ENCODE peak calls at places on chromosomes 16 and 17, in five cellular contexts. E, F, B, L and Y are unnamed samples.

GRCh38 chr17:38982858-38983746 is 15.9 kb upstream of the FBXO47 start:
- DNase-seq in L (peak; percentile 62), F (peak; percentile 68), B (peak; percentile 53), E (no peak), Y (peak; percentile 49)

GRCh38 chr17:27322026-27322425 is 28.1 kb downstream of the WSB1 start:
- DNase-seq in F (no peak), E (no peak), L (no peak), B (no peak), Y (no peak)

GRCh38 chr17:28570716-28571254 is 539 bp downstream of the PIGS start:
- DNase-seq in F (no peak), E (no peak), L (peak; percentile 48), B (no peak), Y (no peak)

GRCh38 chr17:28398280-28398981 is 7.6 kb downstream of the SLC46A1 start:
- DNase-seq in F (no peak), E (no peak), B (no peak), L (no peak), Y (no peak)

GRCh38 chr16:9034056-9034455 is 57.4 kb upstream of the HAPSTR1 start:
- DNase-seq in L (no peak), B (no peak), F (no peak), E (no peak), Y (no peak)

GRCh38 chr17:74513987-74514631 is 17.2 kb downstream of the CD300LB start:
- DNase-seq in E (no peak), B (peak; percentile 88), L (peak; percentile 47), F (no peak), Y (peak; percentile 25)

GRCh38 chr16:2715519-2715918 is 4.5 kb downstream of the PRSS27 start:
- DNase-seq in B (no peak), F (no peak), E (no peak), L (peak; percentile 77), Y (peak; percentile 66)

GRCh38 chr17:50423553-50424159 is 2.4 kb upstream of the ACSF2 start:
- DNase-seq in F (peak; percentile 32), L (no peak), E (no peak), B (peak; percentile 77), Y (no peak)

GRCh38 chr16:17426451-17426850 is 44.3 kb downstream of the XYLT1 start:
- DNase-seq in E (no peak), B (no peak), L (no peak), F (no peak), Y (no peak)

GRCh38 chr16:28149016-28149888 is 62.5 kb downstream of the XPO6 start:
- DNase-seq in B (no peak), L (peak; percentile 50), F (no peak), E (no peak), Y (no peak)

GRCh38 chr16:11743308-11744074 is 834 bp upstream of the TXNDC11 start:
- DNase-seq in E (peak; percentile 30), B (peak; percentile 50), L (peak; percentile 27), F (peak; percentile 58), Y (peak; percentile 41)

GRCh38 chr16:66618588-66618987 is 14.1 kb downstream of the CMTM3 start:
- DNase-seq in F (no peak), B (peak; percentile 70), L (no peak), E (no peak), Y (no peak)

GRCh38 chr17:40545660-40546059 is 19.6 kb downstream of the CCR7 start:
- DNase-seq in L (no peak), F (no peak), E (peak; percentile 9), B (no peak), Y (peak; percentile 1)

GRCh38 chr16:29710227-29711219 is 31.5 kb downstream of the QPRT start:
- DNase-seq in B (peak; percentile 56), L (peak; percentile 72), F (peak; percentile 45), E (no peak), Y (no peak)

GRCh38 chr16:2498085-2498484 is 15.7 kb upstream of the ATP6V0C start:
- DNase-seq in B (no peak), L (no peak), F (no peak), E (no peak), Y (no peak)

GRCh38 chr17:64736804-64737492 is 74.8 kb upstream of the SMURF2 start:
- DNase-seq in E (no peak), L (peak; percentile 44), F (no peak), B (peak; percentile 61), Y (peak; percentile 52)

GRCh38 chr17:54901230-54901847 is 687 bp downstream of the TOM1L1 start:
- DNase-seq in L (no peak), F (no peak), B (peak; percentile 48), E (no peak), Y (no peak)

GRCh38 chr17:18974407-18975149 is 22.6 kb downstream of the SLC5A10 start:
- DNase-seq in L (no peak), E (no peak), F (no peak), B (no peak), Y (no peak)

GRCh38 chr17:69326302-69327059 is 452 bp downstream of the ABCA5 start:
- DNase-seq in F (no peak), L (peak; percentile 6), E (no peak), B (no peak), Y (peak; percentile 25)

GRCh38 chr17:29784661-29785060 is 145.4 kb downstream of the SSH2 start:
- DNase-seq in L (no peak), B (no peak), F (no peak), E (no peak), Y (no peak)
- H3K27ac ChIP-seq in L (no peak overlapping the region), B (peak overlapping the region; percentile 67), F (no peak overlapping the region), E (peak overlapping the region; percentile 4), Y (no peak overlapping the region)

GRCh38 chr16:80775450-80775849 is 28.9 kb downstream of the CDYL2 start:
- DNase-seq in B (no peak), L (no peak), E (no peak), F (no peak), Y (no peak)
- H3K4me1 ChIP-seq in B (no peaks in the 10 kb centered on the region), L (no peaks in the 10 kb centered on the region), E (no peaks in the 10 kb centered on the region), F (no peaks in the 10 kb centered on the region), Y (no peaks in the 10 kb centered on the region)

DNA sequence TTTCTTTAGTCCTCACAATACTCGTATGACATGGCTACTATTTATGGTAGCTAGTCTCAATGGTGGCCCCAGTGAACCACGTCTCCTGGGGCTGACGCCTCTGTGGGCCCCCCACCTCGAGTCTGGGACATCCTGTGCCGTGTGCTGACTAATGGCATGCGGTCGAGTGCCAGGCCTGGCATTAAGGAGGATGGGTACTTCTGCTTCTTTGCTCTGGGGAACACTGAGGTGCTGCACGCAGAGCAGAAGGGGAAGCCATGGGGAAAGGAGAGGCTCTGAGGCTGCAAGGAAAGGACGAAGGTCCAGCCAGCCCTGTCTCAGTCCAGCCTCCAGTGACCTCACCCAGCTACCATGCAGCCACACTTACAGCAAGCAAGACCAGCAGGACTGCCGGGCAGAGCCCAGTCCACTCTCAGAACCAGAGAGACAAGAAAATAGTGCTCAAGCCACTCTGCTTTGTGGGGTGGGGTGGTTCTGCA is 5.7 kb upstream of the MPRIP start:
- DNase-seq in E (no peak), B (no peak), L (no peak), F (no peak), Y (no peak)
- H3K27ac ChIP-seq in E (peak overlapping the region; percentile 63), B (no peak overlapping the region), L (no peak overlapping the region), F (no peak overlapping the region), Y (peak overlapping the region; percentile 16)

DNA sequence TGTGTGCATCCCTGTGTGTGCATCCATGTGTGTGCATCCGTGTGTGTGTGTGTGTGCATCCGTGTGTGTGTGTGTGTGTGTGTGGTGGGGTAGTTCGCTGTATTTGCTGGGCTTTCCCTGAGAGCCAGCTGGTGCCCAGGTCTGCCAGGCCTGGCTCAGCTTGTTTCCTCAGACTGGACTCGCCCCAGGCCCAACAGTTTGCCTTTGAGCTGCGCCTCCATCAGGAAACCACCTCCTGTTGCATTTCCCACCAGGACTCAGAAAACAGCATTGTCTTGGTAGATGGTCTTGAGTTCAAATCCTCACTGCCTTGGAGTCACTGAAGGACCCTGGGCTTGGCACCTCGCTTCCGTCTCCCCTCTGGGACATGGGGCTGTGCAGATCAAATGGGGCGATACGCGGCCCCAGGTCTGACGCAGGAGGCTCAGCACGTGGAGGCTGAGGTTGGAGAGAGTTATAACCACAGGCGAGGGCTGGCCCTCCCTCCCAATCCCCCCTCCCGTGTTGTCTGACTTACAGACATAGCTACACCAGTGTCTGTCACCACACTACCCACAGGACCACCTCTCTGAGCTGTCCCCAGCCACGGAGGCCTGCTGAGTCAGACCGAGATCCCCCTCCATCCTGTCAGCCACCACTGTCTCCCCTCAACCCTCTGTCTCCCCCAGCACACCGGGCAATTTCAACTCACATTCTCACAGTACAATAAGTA is 4.7 kb downstream of the ITGAE start:
- DNase-seq in B (no peak), E (no peak), L (peak; percentile 70), F (no peak), Y (peak; percentile 48)
- H3K4me1 ChIP-seq in B (peaks cover 3% of the 10 kb centered on the region), E (no peaks in the 10 kb centered on the region), L (peaks cover 21% of the 10 kb centered on the region), F (peaks cover 25% of the 10 kb centered on the region), Y (no peaks in the 10 kb centered on the region)

DNA sequence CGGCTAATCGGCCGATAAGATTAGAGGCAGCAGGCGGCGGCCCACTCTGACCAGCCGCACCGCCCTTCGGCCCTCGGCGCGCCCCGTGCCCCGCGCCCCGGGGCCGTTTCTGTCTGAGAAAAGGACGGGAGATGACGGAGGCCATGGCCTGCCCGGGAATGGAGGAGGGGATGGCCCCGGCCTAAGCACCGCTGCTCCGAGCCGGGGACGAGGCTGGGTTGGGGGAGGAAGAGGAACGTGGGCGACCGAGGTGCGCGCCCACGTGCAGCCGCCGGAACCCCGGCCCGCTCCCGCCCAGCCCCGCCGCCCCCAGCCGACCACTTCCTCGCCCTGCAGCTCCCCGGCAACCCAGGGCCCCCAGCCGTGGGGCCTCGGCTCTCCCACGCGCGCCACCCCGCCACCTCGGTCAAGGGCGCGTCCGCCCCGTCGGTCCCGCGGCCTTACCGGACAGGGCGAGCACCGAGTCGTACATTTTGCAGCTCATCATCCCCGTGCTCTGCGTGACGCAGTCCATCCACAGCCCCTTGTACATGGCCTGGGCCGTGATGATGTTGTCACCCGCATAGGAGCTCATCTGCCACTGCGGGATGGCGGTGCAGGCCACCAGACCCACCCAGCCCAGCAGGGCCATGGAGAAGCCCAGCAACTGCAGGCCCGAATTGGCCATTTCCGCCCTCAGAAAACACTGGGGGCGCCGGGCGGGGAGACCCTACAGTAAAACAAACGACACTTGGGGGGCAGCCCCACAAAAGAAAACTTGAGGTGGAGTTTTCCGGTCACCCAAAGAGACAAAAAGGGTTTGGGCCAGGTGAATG is 694 bp downstream of the CLDN7 start:
- DNase-seq in E (no peak), B (no peak), F (no peak), L (no peak), Y (no peak)
- H3K27ac ChIP-seq in E (no peak overlapping the region), B (peak overlapping the region; percentile 94), F (no peak overlapping the region), L (peak overlapping the region; percentile 46), Y (peak overlapping the region; percentile 59)

DNA sequence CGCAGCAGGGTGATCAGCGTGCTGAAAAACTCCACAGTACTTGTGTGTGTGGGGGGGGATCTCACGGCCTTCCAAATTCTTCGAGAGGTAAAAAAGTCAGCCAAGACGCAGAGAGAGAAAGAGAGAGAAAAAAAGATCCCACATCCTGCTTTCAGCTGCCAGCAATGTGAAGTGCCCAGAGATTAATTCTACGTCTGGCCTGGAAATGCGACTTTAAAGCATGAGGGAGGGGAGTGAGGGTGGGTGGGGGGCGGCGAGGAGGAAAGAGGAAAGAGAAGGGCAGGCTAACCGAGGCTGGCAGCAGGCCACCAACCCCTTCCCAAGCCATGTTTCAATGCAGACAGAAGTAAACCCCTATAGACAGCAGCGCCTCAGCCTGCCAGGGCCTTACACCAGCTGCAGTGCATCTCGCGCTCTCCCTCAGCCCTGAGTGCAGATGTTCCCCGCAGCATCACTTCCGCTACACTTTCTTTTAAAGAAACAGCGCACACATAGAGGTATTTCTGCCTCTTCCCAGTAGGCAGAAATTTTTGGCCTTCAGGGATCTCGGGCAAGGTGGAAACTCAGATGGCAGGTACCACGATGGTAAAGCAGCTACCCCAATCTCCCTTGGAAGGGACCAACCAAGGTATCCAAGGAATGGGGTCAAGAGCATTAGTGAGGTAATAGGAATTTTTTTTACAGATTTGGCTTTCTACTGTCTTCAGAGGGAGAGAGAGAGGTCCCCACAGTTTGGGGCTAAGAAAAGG is 87.8 kb downstream of the SMG6 start:
- DNase-seq in L (peak; percentile 78), F (peak; percentile 80), B (no peak), E (peak; percentile 47), Y (peak; percentile 57)
- H3K4me1 ChIP-seq in L (peaks cover 52% of the 10 kb centered on the region), F (peaks cover 21% of the 10 kb centered on the region), B (no peaks in the 10 kb centered on the region), E (peaks cover 34% of the 10 kb centered on the region), Y (peaks cover 19% of the 10 kb centered on the region)

GRCh38 chr17:52111182-52111581 is 47.3 kb downstream of the CA10 start:
- DNase-seq in L (no peak), E (no peak), F (no peak), B (no peak), Y (no peak)
- H3K27ac ChIP-seq in L (no peak overlapping the region), E (no peak overlapping the region), F (no peak overlapping the region), B (no peak overlapping the region), Y (no peak overlapping the region)